ENCODE peak calls at places on chromosomes 1 and 21, in four cellular contexts. K is fibroblast of the conjunctiva; C is activated naive CD8-positive, alpha-beta T cell treated with anti-CD3 and anti-CD28 coated beads, Interleukin-2, amount 50 U/mL, for 24 hours; R is stimulated activated effector memory CD8-positive, alpha-beta T cell treated with anti-CD3 and anti-CD28 coated beads, Interleukin-12 subunit alpha, Interleukin-12 subunit beta, amount 100 ng/mL, for 72 hours. A is an unnamed sample.

GRCh38 chr1:53819387-53819786 is 18.7 kb downstream of the NDC1 start:
- DNase-seq in K (no peak), C (no peak), R (no peak), A (no peak)

GRCh38 chr1:210922666-210923065 is 211.3 kb downstream of the KCNH1 start:
- DNase-seq in K (no peak), C (no peak), R (no peak), A (no peak)

GRCh38 chr1:207402744-207403143 is 51.4 kb upstream of the CR2 start:
- DNase-seq in K (no peak), C (no peak), R (no peak), A (no peak)

GRCh38 chr1:154492115-154492514 is 9.9 kb upstream of the TDRD10 start:
- DNase-seq in K (no peak), C (no peak), R (no peak), A (no peak)

GRCh38 chr1:153439273-153439672 is 21.2 kb downstream of the S100A7 start:
- DNase-seq in K (no peak), C (no peak), R (no peak), A (no peak)

GRCh38 chr1:203671047-203671446 is 44.4 kb downstream of the ATP2B4 start:
- DNase-seq in K (no peak), C (no peak), R (no peak), A (no peak)

GRCh38 chr21:46504681-46505080 is 46.0 kb downstream of the DIP2A start:
- DNase-seq in K (no peak), C (no peak), R (no peak), A (no peak)

GRCh38 chr1:89896105-89896942 is 75.5 kb downstream of the LRRC8D start:
- DNase-seq in K (no peak), C (no peak), R (no peak), A (no peak)

GRCh38 chr1:192969091-192969490 is 90.1 kb downstream of the UCHL5 start:
- DNase-seq in K (no peak), C (no peak), R (no peak), A (no peak)

GRCh38 chr1:232904566-232904965 is 45.8 kb upstream of the NTPCR start:
- DNase-seq in K (no peak), C (no peak), R (no peak), A (peak)

GRCh38 chr1:91791103-91791502 is 94.8 kb downstream of the TGFBR3 start:
- DNase-seq in K (no peak), C (no peak), R (no peak), A (no peak)

GRCh38 chr21:42559326-42559725 is 45.7 kb downstream of the SLC37A1 start:
- DNase-seq in K (no peak), C (no peak), R (no peak), A (no peak)

GRCh38 chr1:76083189-76083588 is 8.6 kb downstream of the ST6GALNAC3 start:
- DNase-seq in K (no peak), C (no peak), R (no peak), A (no peak)

GRCh38 chr1:211577277-211577825 is 1.6 kb downstream of the SLC30A1 start:
- DNase-seq in K (no peak), C (no peak), R (no peak), A (peak)

GRCh38 chr1:43844114-43844513 is 89.5 kb upstream of the ARTN start:
- DNase-seq in K (no peak), C (no peak), R (peak), A (no peak)